ENCODE peak calls at places on chromosomes 11 and 22, in six cellular contexts. S, L, B, T, Q and N are unnamed samples. For H3K9me3, the result is how much of the 10 kb centered on the place peaks cover.

GRCh38 chr22:27419473-27419872 is 382.1 kb downstream of the MN1 start:
- DNase-seq in S (no peak), L (no peak), B (no peak), T (no peak), Q (no peak), N (no peak)

GRCh38 chr11:78231962-78232459 is 43.3 kb downstream of the USP35 start:
- DNase-seq in S (no peak), L (peak), B (no peak), T (no peak), Q (no peak), N (no peak)

GRCh38 chr11:114200785-114201184 is 95.4 kb upstream of the NNMT start:
- DNase-seq in S (no peak), L (no peak), B (no peak), T (no peak), Q (no peak), N (no peak)

GRCh38 chr11:130001491-130002351 is 914 bp downstream of the PRDM10 start:
- DNase-seq in S (peak), L (no peak), B (peak), T (peak), Q (peak), N (peak)

GRCh38 chr22:17869285-17870096 is 95.2 kb upstream of the BID start:
- DNase-seq in S (no peak), L (no peak), B (no peak), T (no peak), Q (no peak), N (no peak)

GRCh38 chr22:26570126-26570525 is 19.8 kb downstream of the TPST2 start:
- DNase-seq in S (no peak), L (no peak), B (no peak), T (no peak), Q (peak), N (no peak)

GRCh38 chr11:94130589-94131362 is 2.1 kb downstream of the PANX1 start:
- DNase-seq in S (no peak), L (peak), B (no peak), T (no peak), Q (no peak), N (no peak)

GRCh38 chr11:8282621-8283509 is 19.2 kb upstream of the LMO1 start:
- DNase-seq in S (no peak), L (peak), B (peak), T (peak), Q (no peak), N (no peak)

GRCh38 chr11:3123761-3124733 is 41.1 kb downstream of the OSBPL5 start:
- DNase-seq in S (peak), L (peak), B (peak), T (peak), Q (peak), N (peak)

GRCh38 chr11:91163619-91164451 is 941.0 kb upstream of the CHORDC1 start:
- DNase-seq in S (peak), L (no peak), B (no peak), T (no peak), Q (no peak), N (no peak)

GRCh38 chr11:66969584-66970205 is 5.4 kb upstream of the C11orf86 start:
- DNase-seq in S (no peak), L (no peak), B (no peak), T (no peak), Q (no peak), N (no peak)

GRCh38 chr11:35928688-35929087 is 15.2 kb upstream of the LDLRAD3 start:
- DNase-seq in S (no peak), L (no peak), B (no peak), T (no peak), Q (no peak), N (no peak)

GRCh38 chr11:89381094-89381493 is 110.1 kb downstream of the NOX4 start:
- DNase-seq in S (peak), L (peak), B (no peak), T (no peak), Q (no peak), N (no peak)

GRCh38 chr11:35822815-35823495 is 120.9 kb upstream of the LDLRAD3 start:
- DNase-seq in S (no peak), L (no peak), B (no peak), T (no peak), Q (no peak), N (no peak)

GRCh38 chr11:128283445-128283844 is 303.9 kb downstream of the ETS1 start:
- DNase-seq in S (no peak), L (no peak), B (no peak), T (no peak), Q (no peak), N (no peak)

GRCh38 chr22:35018995-35019394 is 47.0 kb upstream of the ISX start:
- DNase-seq in S (no peak), L (no peak), B (no peak), T (no peak), Q (no peak), N (no peak)

GRCh38 chr11:118818130-118818529 is 27.2 kb upstream of the DDX6 start:
- DNase-seq in S (no peak), L (no peak), B (no peak), T (no peak), Q (no peak), N (no peak)

GRCh38 chr22:30234786-30235470 is 11.6 kb downstream of the LIF start:
- DNase-seq in S (no peak), L (no peak), B (no peak), T (no peak), Q (no peak), N (no peak)

GRCh38 chr11:79600747-79601146 is 159.9 kb upstream of the TENM4 start:
- DNase-seq in S (no peak), L (no peak), B (no peak), T (no peak), Q (no peak), N (no peak)

GRCh38 chr11:64789331-64790204 is 11.2 kb upstream of the SF1 start:
- DNase-seq in S (no peak), L (no peak), B (no peak), T (peak), Q (no peak), N (peak)

GRCh38 chr11:1854949-1855885 is 2.3 kb downstream of the LSP1 start:
- DNase-seq in S (no peak), L (no peak), B (no peak), T (no peak), Q (no peak), N (no peak)

GRCh38 chr11:60116996-60117790 is 28.7 kb downstream of the MS4A2 start:
- DNase-seq in S (no peak), L (no peak), B (no peak), T (no peak), Q (no peak), N (no peak)

GRCh38 chr11:115659061-115659963 is 155.1 kb upstream of the CADM1 start:
- DNase-seq in S (no peak), L (no peak), B (peak), T (no peak), Q (no peak), N (peak)

GRCh38 chr11:119728226-119728626 is 774 bp downstream of the NECTIN1 start:
- DNase-seq in S (peak), L (no peak), B (no peak), T (no peak), Q (peak), N (peak)

GRCh38 chr11:10982695-10983492 is 125.0 kb upstream of the ZBED5 start:
- DNase-seq in S (peak), L (no peak), B (no peak), T (no peak), Q (no peak), N (no peak)

GRCh38 chr11:87083029-87083428 is 45.3 kb downstream of the TMEM135 start:
- DNase-seq in S (no peak), L (no peak), B (no peak), T (no peak), Q (no peak), N (no peak)

GRCh38 chr11:7964873-7965272 is 374 bp downstream of the NLRP10 start:
- DNase-seq in S (no peak), L (no peak), B (no peak), T (no peak), Q (no peak), N (no peak)

DNA sequence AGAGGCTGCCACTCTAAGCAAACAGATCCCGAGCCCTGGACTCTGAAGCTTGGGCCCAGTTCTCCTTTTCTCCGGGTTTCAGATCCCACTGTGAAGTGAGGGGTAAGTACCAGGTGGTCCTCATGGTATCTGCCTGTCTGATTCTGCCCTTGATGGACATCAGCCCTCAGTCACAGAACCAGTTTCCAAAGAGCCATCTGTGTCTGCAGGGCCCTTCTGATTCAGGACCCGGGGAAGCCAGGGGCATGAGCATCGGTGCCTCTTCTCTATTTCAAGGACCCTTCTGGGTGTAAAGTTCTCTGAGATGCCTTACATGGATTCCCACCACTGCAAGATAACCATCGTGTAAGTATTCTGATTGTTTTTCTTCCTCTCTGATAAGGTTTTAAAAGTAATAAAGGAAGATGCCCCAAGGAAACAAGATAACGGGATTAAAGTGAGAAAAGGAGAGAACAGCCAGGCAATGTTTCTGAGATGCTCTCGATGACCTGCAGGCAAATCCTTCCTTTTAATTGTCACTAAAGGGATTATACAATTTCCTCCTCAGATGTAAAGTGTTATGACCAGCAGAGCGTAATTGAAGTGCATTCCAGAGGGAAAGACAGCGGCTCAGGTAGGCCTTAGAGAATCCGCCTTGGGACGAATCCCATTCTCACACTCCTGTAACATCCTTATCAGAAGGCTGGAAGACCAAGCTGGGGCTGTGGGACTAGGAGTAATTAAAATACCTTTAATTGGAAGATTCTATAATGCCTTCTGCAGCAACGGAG is 924.3 kb downstream of the TBC1D22A start:
- DNase-seq in S (no peak), L (no peak), B (no peak), T (no peak), Q (no peak), N (no peak)
- H3K9me3 ChIP-seq in S (under half), L (under half), B (under half), T (under half), Q (under half), N (under half)

GRCh38 chr22:47621253-47621652 is 858.8 kb downstream of the TBC1D22A start:
- DNase-seq in S (no peak), L (peak), B (no peak), T (peak), Q (no peak), N (peak)

GRCh38 chr22:47622541-47622940 is 860.1 kb downstream of the TBC1D22A start:
- DNase-seq in S (no peak), L (peak), B (no peak), T (peak), Q (no peak), N (peak)

GRCh38 chr22:47618611-47619010 is 856.2 kb downstream of the TBC1D22A start:
- DNase-seq in S (no peak), L (no peak), B (no peak), T (no peak), Q (no peak), N (peak)

GRCh38 chr22:47619631-47620030 is 857.2 kb downstream of the TBC1D22A start:
- DNase-seq in S (no peak), L (peak), B (no peak), T (peak), Q (no peak), N (peak)

DNA sequence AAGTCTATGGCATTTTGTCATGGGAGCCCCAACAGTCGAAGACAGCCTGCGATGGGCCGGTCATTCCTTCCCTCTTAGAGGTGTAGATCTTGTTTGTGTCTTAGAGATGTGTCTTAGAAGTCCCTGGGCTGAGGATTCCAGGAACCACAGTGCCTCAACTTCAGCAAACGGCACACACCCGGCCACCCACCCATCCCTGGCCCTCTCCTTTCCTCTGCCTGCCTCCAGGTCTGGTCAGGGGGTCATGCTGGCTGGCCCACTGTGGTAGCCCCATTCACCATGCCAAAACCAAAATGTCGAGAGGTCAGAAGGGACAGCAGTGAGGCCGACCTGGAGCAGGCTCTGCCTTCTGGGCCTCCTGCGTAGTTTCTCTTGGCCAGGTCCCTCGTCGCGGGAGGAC is 857.9 kb downstream of the TBC1D22A start:
- DNase-seq in S (no peak), L (peak), B (no peak), T (peak), Q (no peak), N (peak)
- H3K9me3 ChIP-seq in S (under half), L (under half), B (under half), T (under half), Q (under half), N (under half)

DNA sequence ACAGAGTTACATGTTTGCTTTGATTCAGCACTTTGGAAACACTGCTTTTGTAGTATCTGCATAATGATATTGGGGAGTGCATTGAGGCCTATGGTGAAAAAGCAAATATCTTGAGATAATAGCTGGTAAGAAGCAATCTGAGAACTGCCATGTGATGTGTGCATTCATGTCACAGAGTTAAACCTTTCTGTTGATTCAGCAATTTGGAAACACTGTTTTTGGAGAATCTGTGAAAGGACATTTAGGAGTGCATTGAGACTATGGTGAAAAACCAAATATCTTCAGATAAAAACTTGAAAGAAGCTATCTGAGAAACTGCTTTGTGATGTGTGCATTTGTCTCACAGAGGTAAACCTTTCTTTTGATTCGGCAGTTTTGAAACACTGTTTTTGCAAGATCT is 346.8 kb downstream of the OR4C45 start:
- DNase-seq in S (no peak), L (no peak), B (no peak), T (no peak), Q (no peak), N (no peak)
- H3K9me3 ChIP-seq in S (under half), L (half or more), B (half or more), T (under half), Q (under half), N (under half)

DNA sequence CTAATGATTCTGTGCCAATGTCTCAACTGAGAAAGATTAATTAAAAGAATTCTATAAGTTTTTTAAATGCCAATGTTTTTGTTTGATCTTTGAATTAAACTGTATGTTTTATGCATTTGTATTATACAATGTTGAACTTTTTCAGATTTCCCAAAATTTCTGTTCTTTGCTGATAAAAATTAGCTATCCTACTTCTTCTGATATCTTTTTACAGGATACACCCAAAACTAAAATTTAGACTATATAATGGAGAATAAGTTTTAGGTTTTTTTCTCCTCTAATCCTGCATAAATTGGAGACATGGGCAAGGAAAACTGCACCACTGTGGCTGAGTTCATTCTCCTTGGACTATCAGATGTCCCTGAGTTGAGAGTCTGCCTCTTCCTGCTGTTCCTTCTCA is at the start of gene OR5L2:
- DNase-seq in S (no peak), L (no peak), B (no peak), T (no peak), Q (no peak), N (no peak)
- H3K9me3 ChIP-seq in S (under half), L (under half), B (under half), T (under half), Q (under half), N (under half)

GRCh38 chr22:24096401-24097115 is 84.7 kb upstream of the SUSD2 start:
- DNase-seq in S (no peak), L (no peak), B (peak), T (peak), Q (no peak), N (peak)

GRCh38 chr22:24093855-24094254 is 82.8 kb downstream of the CABIN1 start:
- DNase-seq in S (no peak), L (no peak), B (no peak), T (peak), Q (no peak), N (peak)

GRCh38 chr22:24097961-24098391 is 83.3 kb upstream of the SUSD2 start:
- DNase-seq in S (no peak), L (no peak), B (peak), T (peak), Q (no peak), N (peak)

GRCh38 chr22:24095816-24096215 is 84.7 kb downstream of the CABIN1 start:
- DNase-seq in S (no peak), L (no peak), B (no peak), T (peak), Q (no peak), N (peak)

DNA sequence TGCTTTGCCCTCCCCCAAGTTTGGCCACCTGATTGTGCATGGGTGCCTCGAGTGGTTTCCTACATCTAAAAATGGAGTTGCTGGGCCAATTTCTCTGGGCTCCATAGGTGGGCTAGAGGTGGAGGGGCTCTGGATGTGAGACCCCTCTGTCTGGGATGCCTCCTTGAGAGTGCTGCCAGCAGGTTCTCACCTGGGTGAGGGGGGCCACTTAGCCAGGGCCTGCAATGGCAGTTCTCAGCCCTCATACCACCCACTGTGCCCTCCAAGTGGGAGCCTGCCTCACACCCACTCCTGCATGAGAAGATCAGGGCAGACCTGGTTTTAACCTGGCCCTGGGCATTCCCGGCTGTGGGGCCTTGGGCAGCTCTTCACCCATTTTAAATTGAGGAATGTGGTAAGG is 83.9 kb downstream of the CABIN1 start:
- DNase-seq in S (no peak), L (no peak), B (no peak), T (peak), Q (no peak), N (peak)
- H3K9me3 ChIP-seq in S (under half), L (under half), B (under half), T (under half), Q (under half), N (under half)